ENCODE peak calls at places on chromosomes 3 and 15, in five cellular contexts. One of them, this sample, is unnamed.

GRCh38 chr3:12303532-12303931 is 14.7 kb downstream of the PPARG start:
- DNase-seq in iPS DF 6.9: no peak
- DNase-seq in aorta: no peak
- DNase-seq in psoas muscle: no peak
- DNase-seq in fibroblast of the aortic adventitia: peak
- DNase-seq in this sample: peak

GRCh38 chr3:190038050-190038631 is 82.6 kb downstream of the P3H2 start:
- DNase-seq in iPS DF 6.9: no peak
- DNase-seq in aorta: peak
- DNase-seq in psoas muscle: no peak
- DNase-seq in fibroblast of the aortic adventitia: peak
- DNase-seq in this sample: peak

GRCh38 chr3:10709110-10709781 is 106.8 kb upstream of the SLC6A11 start:
- DNase-seq in iPS DF 6.9: no peak
- DNase-seq in aorta: no peak
- DNase-seq in psoas muscle: no peak
- DNase-seq in fibroblast of the aortic adventitia: no peak
- DNase-seq in this sample: no peak

GRCh38 chr3:42702066-42702951 is at the start of gene HHATL:
- DNase-seq in iPS DF 6.9: no peak
- DNase-seq in aorta: peak
- DNase-seq in psoas muscle: peak
- DNase-seq in fibroblast of the aortic adventitia: no peak
- DNase-seq in this sample: no peak

GRCh38 chr15:84915011-84915958 is 30.8 kb downstream of the SLC28A1 start:
- DNase-seq in iPS DF 6.9: no peak
- DNase-seq in aorta: peak
- DNase-seq in psoas muscle: peak
- DNase-seq in fibroblast of the aortic adventitia: peak
- DNase-seq in this sample: peak

GRCh38 chr3:120299403-120299802 is 14.4 kb upstream of the GPR156 start:
- DNase-seq in iPS DF 6.9: no peak
- DNase-seq in aorta: no peak
- DNase-seq in psoas muscle: no peak
- DNase-seq in fibroblast of the aortic adventitia: no peak
- DNase-seq in this sample: no peak

GRCh38 chr3:171380711-171381435 is 79.3 kb downstream of the TNIK start:
- DNase-seq in iPS DF 6.9: no peak
- DNase-seq in aorta: no peak
- DNase-seq in psoas muscle: no peak
- DNase-seq in fibroblast of the aortic adventitia: no peak
- DNase-seq in this sample: no peak

GRCh38 chr3:111729087-111729846 is 129.8 kb upstream of the PHLDB2 start:
- DNase-seq in iPS DF 6.9: no peak
- DNase-seq in aorta: peak
- DNase-seq in psoas muscle: peak
- DNase-seq in fibroblast of the aortic adventitia: peak
- DNase-seq in this sample: peak

GRCh38 chr3:49554639-49555265 is 475 bp downstream of the BSN start:
- DNase-seq in iPS DF 6.9: no peak
- DNase-seq in aorta: peak
- DNase-seq in psoas muscle: peak
- DNase-seq in fibroblast of the aortic adventitia: peak
- DNase-seq in this sample: peak

GRCh38 chr3:24936574-24936973 is 441.9 kb upstream of the THRB start:
- DNase-seq in iPS DF 6.9: no peak
- DNase-seq in aorta: no peak
- DNase-seq in psoas muscle: no peak
- DNase-seq in fibroblast of the aortic adventitia: no peak
- DNase-seq in this sample: no peak

GRCh38 chr15:70955151-70955550 is 62.5 kb downstream of the LRRC49 start:
- DNase-seq in iPS DF 6.9: no peak
- DNase-seq in aorta: no peak
- DNase-seq in psoas muscle: no peak
- DNase-seq in fibroblast of the aortic adventitia: peak
- DNase-seq in this sample: peak

GRCh38 chr3:177382944-177383343 is 185.7 kb upstream of the TBL1XR1 start:
- DNase-seq in iPS DF 6.9: no peak
- DNase-seq in aorta: no peak
- DNase-seq in psoas muscle: peak
- DNase-seq in fibroblast of the aortic adventitia: no peak
- DNase-seq in this sample: no peak

GRCh38 chr15:62444104-62445027 is 279.3 kb upstream of the C2CD4B start:
- DNase-seq in iPS DF 6.9: no peak
- DNase-seq in aorta: no peak
- DNase-seq in psoas muscle: peak
- DNase-seq in fibroblast of the aortic adventitia: peak
- DNase-seq in this sample: peak

GRCh38 chr3:18351069-18351628 is 74.0 kb downstream of the SATB1 start:
- DNase-seq in iPS DF 6.9: no peak
- DNase-seq in aorta: peak
- DNase-seq in psoas muscle: no peak
- DNase-seq in fibroblast of the aortic adventitia: no peak
- DNase-seq in this sample: no peak
- H3K4me3 ChIP-seq in iPS DF 6.9: no peak
- H3K4me3 ChIP-seq in aorta: no peak
- H3K4me3 ChIP-seq in psoas muscle: no peak
- H3K4me3 ChIP-seq in fibroblast of the aortic adventitia: no peak
- H3K4me3 ChIP-seq in this sample: no peak

DNA sequence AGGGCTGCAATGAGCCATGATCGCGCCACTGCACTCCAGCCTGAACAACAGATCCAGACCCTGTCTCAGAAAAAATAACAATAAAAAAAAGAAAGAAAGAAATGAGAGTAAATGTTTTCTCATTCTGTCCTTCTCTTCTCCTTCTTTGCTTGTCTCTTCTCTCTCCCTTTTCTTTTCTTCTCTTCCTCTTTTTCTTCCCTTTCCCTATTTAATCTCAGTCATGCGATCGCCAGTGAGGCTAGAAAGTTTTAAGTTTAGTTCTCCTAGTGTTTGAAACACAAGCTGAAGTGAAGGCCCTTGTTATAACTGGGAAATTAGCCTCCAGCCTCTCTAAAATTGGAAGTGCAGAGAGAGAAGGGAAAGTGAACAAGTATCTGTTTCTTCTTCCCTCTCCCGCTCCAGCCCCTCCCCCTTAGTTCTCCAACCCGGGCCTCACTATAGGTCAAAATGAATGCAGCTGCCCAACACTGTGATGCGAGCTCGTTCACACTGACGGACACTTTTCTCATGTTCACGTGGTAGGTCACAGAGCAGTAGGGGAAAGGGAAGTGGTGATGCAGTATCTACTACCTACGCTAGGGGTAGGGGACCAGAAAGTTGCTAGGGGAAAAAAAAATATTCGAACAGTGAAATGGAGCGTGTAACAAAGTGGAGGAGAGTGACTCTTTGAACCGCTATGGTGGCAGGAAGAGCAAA is 23.4 kb upstream of the TSC22D2 start:
- DNase-seq in iPS DF 6.9: no peak
- DNase-seq in aorta: no peak
- DNase-seq in psoas muscle: no peak
- DNase-seq in fibroblast of the aortic adventitia: no peak
- DNase-seq in this sample: peak
- H3K4me3 ChIP-seq in iPS DF 6.9: no peak
- H3K4me3 ChIP-seq in aorta: no peak
- H3K4me3 ChIP-seq in psoas muscle: no peak
- H3K4me3 ChIP-seq in fibroblast of the aortic adventitia: no peak
- H3K4me3 ChIP-seq in this sample: no peak

GRCh38 chr15:76336254-76337046 is at the start of gene ISL2:
- DNase-seq in iPS DF 6.9: no peak
- DNase-seq in aorta: peak
- DNase-seq in psoas muscle: no peak
- DNase-seq in fibroblast of the aortic adventitia: peak
- DNase-seq in this sample: peak

GRCh38 chr15:76339302-76340197 is 3.0 kb downstream of the ISL2 start:
- DNase-seq in iPS DF 6.9: no peak
- DNase-seq in aorta: no peak
- DNase-seq in psoas muscle: no peak
- DNase-seq in fibroblast of the aortic adventitia: peak
- DNase-seq in this sample: peak

GRCh38 chr15:76338555-76339301 is 2.2 kb downstream of the ISL2 start:
- DNase-seq in iPS DF 6.9: no peak
- DNase-seq in aorta: no peak
- DNase-seq in psoas muscle: no peak
- DNase-seq in fibroblast of the aortic adventitia: no peak
- DNase-seq in this sample: no peak

GRCh38 chr15:76337047-76337738 is 620 bp downstream of the ISL2 start:
- DNase-seq in iPS DF 6.9: no peak
- DNase-seq in aorta: no peak
- DNase-seq in psoas muscle: no peak
- DNase-seq in fibroblast of the aortic adventitia: peak
- DNase-seq in this sample: peak

DNA sequence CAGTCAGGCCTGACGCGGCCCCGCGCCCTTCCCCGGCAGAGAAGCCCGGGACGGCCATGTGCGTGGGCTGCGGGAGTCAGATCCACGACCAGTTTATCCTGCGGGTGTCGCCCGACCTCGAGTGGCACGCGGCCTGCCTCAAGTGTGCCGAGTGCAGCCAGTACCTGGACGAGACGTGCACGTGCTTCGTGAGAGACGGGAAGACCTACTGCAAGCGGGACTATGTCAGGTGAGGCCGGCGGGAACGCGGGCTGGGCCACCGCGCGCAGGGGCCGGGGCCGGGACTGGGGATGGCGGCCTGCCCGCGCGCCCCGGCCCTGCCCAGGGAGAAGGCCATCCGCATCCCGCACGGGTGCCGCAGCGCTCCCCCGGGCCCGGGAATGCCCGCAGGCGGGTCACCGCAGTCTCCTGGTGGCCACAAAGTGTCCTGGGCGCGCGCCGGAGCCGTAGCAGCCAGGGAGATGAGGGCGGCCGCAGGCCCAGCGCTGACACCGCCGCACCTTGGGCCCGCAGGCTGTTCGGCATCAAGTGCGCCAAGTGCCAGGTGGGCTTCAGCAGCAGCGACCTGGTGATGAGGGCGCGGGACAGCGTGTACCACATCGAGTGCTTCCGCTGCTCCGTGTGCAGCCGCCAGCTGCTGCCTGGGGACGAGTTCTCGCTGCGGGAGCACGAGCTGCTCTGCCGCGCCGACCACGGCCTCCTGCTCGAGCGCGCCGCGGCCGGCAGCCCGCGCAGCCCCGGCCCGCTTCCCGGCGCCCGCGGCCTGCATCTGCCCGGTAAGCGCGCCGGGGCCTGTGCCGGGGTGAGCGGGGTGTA is 1.4 kb downstream of the ISL2 start:
- DNase-seq in iPS DF 6.9: no peak
- DNase-seq in aorta: no peak
- DNase-seq in psoas muscle: no peak
- DNase-seq in fibroblast of the aortic adventitia: no peak
- DNase-seq in this sample: no peak
- H3K4me3 ChIP-seq in iPS DF 6.9: peak
- H3K4me3 ChIP-seq in aorta: no peak
- H3K4me3 ChIP-seq in psoas muscle: peak
- H3K4me3 ChIP-seq in fibroblast of the aortic adventitia: peak
- H3K4me3 ChIP-seq in this sample: no peak

DNA sequence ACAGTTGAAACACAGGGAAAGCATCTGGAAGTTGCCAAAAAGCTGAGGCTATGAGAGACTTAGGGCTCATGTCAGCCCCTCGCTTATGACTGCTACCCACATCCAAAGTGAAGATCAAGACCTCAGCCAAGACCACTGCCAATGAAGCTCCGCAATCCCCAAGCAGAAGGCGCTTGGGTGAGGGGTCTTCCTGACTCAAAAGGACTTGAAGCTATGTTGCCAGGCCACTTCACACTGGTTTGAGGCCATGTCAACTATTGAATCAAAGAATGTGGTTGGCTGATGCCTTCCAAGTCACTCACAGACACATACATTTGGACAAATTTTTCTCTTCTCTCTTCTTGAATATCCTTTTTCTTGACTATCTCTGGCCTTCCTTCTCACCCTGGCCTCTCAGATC is 928 bp upstream of the CCR4 start:
- DNase-seq in iPS DF 6.9: no peak
- DNase-seq in aorta: no peak
- DNase-seq in psoas muscle: no peak
- DNase-seq in fibroblast of the aortic adventitia: no peak
- DNase-seq in this sample: no peak
- H3K4me3 ChIP-seq in iPS DF 6.9: no peak
- H3K4me3 ChIP-seq in aorta: no peak
- H3K4me3 ChIP-seq in psoas muscle: no peak
- H3K4me3 ChIP-seq in fibroblast of the aortic adventitia: no peak
- H3K4me3 ChIP-seq in this sample: no peak

GRCh38 chr15:52256366-52256765 is 39.2 kb downstream of the MYO5C start:
- DNase-seq in iPS DF 6.9: peak
- DNase-seq in aorta: peak
- DNase-seq in psoas muscle: peak
- DNase-seq in fibroblast of the aortic adventitia: peak
- DNase-seq in this sample: peak
- H3K4me3 ChIP-seq in iPS DF 6.9: no peak
- H3K4me3 ChIP-seq in aorta: no peak
- H3K4me3 ChIP-seq in psoas muscle: peak
- H3K4me3 ChIP-seq in fibroblast of the aortic adventitia: no peak
- H3K4me3 ChIP-seq in this sample: no peak

DNA sequence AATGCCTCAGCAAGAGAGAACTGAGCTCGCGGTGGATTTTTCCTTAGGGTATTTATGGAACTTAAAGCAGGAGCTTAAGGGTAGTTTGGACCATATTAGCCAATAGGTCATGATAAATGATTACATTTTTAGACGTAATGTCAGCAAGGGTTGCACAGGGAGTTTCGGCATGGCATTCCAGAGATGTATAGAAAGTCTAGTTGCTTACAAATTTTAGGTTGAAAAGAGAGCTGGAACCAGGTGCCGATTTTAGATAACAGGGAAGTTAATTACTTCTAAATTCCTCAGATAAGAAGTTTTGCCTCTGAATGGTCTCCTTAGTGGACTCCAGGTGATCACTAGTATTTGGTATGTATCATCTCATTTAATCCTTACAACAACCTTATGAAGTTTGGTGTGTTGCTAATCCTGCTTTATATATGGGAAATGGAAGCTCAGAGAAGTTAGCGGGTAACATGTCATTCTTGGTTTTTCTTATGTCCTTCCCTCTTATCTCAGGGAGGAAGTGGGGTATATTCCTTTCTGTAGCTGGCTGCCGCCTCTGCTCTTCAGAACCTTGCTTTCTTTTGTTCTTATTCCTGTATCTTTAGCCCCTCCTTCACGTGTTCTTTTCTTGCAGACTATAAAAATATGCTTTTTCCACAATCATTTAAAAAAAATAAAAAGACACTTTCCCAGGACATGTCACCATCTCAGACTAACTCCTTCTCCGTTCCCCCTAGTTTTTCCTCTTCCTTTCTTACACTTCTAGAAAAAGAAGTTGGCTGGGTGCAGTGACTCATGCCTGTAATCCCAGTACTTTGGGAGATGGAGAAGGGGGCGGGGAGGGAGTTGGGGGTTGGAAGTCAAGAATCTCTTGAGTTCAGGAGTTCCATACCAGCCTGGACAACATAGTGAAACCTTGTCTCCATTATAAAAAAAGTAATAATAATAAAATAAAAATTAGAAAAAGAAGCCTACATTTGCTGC is 25.7 kb downstream of the IQGAP1 start:
- DNase-seq in iPS DF 6.9: no peak
- DNase-seq in aorta: no peak
- DNase-seq in psoas muscle: no peak
- DNase-seq in fibroblast of the aortic adventitia: peak
- DNase-seq in this sample: peak
- H3K4me3 ChIP-seq in iPS DF 6.9: no peak
- H3K4me3 ChIP-seq in aorta: no peak
- H3K4me3 ChIP-seq in psoas muscle: no peak
- H3K4me3 ChIP-seq in fibroblast of the aortic adventitia: no peak
- H3K4me3 ChIP-seq in this sample: no peak

GRCh38 chr15:68298882-68299381 is 21.4 kb downstream of the FEM1B start:
- DNase-seq in iPS DF 6.9: no peak
- DNase-seq in aorta: no peak
- DNase-seq in psoas muscle: no peak
- DNase-seq in fibroblast of the aortic adventitia: peak
- DNase-seq in this sample: no peak
- H3K4me3 ChIP-seq in iPS DF 6.9: no peak
- H3K4me3 ChIP-seq in aorta: no peak
- H3K4me3 ChIP-seq in psoas muscle: peak
- H3K4me3 ChIP-seq in fibroblast of the aortic adventitia: no peak
- H3K4me3 ChIP-seq in this sample: no peak